ENCODE peak calls at places on chromosome 4, in four cellular contexts. O is activated T-helper 1 cell treated with anti-CD3 and anti-CD28 coated beads, Interleukin-2, amount 50 U/mL, for 16 hours; E is AG04449; W is naive B cell. M is an unnamed sample.

GRCh38 chr4:150938417-150938816 is 76.7 kb downstream of the LRBA start:
- DNase-seq in O (no peak), E (no peak), W (no peak), M (no peak)

GRCh38 chr4:79852305-79852730 is 220.7 kb downstream of the ANTXR2 start:
- DNase-seq in O (no peak), E (no peak), W (no peak), M (no peak)

GRCh38 chr4:2996437-2996836 is 33.1 kb downstream of the GRK4 start:
- DNase-seq in O (no peak), E (no peak), W (no peak), M (no peak)

GRCh38 chr4:139666735-139667266 is 1.2 kb downstream of the MGST2 start:
- DNase-seq in O (no peak), E (no peak), W (no peak), M (peak)

GRCh38 chr4:172725581-172725980 is 443.0 kb upstream of the GALNT7 start:
- DNase-seq in O (no peak), E (no peak), W (no peak), M (no peak)

GRCh38 chr4:24871176-24871575 is 41.7 kb downstream of the CCDC149 start:
- DNase-seq in O (no peak), E (no peak), W (no peak), M (no peak)

GRCh38 chr4:79049840-79050520 is 110.7 kb upstream of the PAQR3 start:
- DNase-seq in O (no peak), E (no peak), W (no peak), M (no peak)

GRCh38 chr4:132284910-132285426 is 864.1 kb upstream of the PCDH10 start:
- DNase-seq in O (no peak), E (no peak), W (no peak), M (no peak)

GRCh38 chr4:188989371-188989770 is 850.1 kb downstream of the TRIML1 start:
- DNase-seq in O (no peak), E (no peak), W (no peak), M (no peak)

GRCh38 chr4:81030617-81031388 is at the start of gene BMP3:
- DNase-seq in O (no peak), E (no peak), W (peak), M (no peak)

GRCh38 chr4:95251568-95251967 is 297.2 kb downstream of the UNC5C start:
- DNase-seq in O (no peak), E (no peak), W (no peak), M (no peak)

GRCh38 chr4:4317496-4318232 is 27.6 kb downstream of the ZBTB49 start:
- DNase-seq in O (no peak), E (no peak), W (no peak), M (no peak)

GRCh38 chr4:129364747-129365452 is 268.9 kb downstream of the C4orf33 start:
- DNase-seq in O (no peak), E (no peak), W (no peak), M (no peak)

GRCh38 chr4:151581575-151581974 is 172.6 kb downstream of the FHIP1A start:
- DNase-seq in O (no peak), E (no peak), W (no peak), M (no peak)

GRCh38 chr4:92182006-92182735 is 121.6 kb upstream of the GRID2 start:
- DNase-seq in O (no peak), E (no peak), W (no peak), M (no peak)

GRCh38 chr4:40585201-40585789 is 44.4 kb downstream of the RBM47 start:
- DNase-seq in O (no peak), E (no peak), W (no peak), M (peak)

GRCh38 chr4:148021706-148022105 is 289.8 kb downstream of the ARHGAP10 start:
- DNase-seq in O (no peak), E (no peak), W (no peak), M (no peak)

GRCh38 chr4:156945532-156945931 is 26.1 kb downstream of the PDGFC start:
- DNase-seq in O (no peak), E (no peak), W (no peak), M (no peak)

GRCh38 chr4:162162672-162163071 is 1.1 kb downstream of the FSTL5 start:
- DNase-seq in O (no peak), E (no peak), W (no peak), M (no peak)

GRCh38 chr4:5753766-5754528 is 42.9 kb downstream of the EVC start:
- DNase-seq in O (no peak), E (peak), W (no peak), M (no peak)

GRCh38 chr4:125736057-125736456 is 421.3 kb downstream of the FAT4 start:
- DNase-seq in O (no peak), E (no peak), W (no peak), M (no peak)

GRCh38 chr4:3375688-3376087 is 66.1 kb upstream of the HGFAC start:
- DNase-seq in O (no peak), E (peak), W (no peak), M (no peak)